ENCODE peak calls at places on chromosomes 4 and X, in six cellular contexts. O is stomach, B is right lobe of liver, A is psoas muscle, D is breast epithelium, F is A549. H is an unnamed sample.

GRCh38 chr4:993111-994029 is at the start of gene SLC26A1:
- DNase-seq in O (peak; percentile 60), B (peak; percentile 89), A (no peak), D (no peak), F (peak; percentile 51), H (no peak)

GRCh38 chr4:82842593-82842992 is 44.0 kb upstream of the SCD5 start:
- DNase-seq in O (no peak), B (no peak), A (no peak), D (no peak), F (peak; percentile 15), H (no peak)

GRCh38 chr4:128819082-128819742 is 9.7 kb downstream of the JADE1 start:
- DNase-seq in O (no peak), B (no peak), A (no peak), D (no peak), F (no peak), H (no peak)

GRCh38 chrX:149829751-149830191 is 48.0 kb downstream of the MAGEA9 start:
- DNase-seq in O (no peak), B (no peak), A (no peak), D (no peak), F (no peak), H (peak; percentile 7)

GRCh38 chr4:3322059-3322550 is 29.3 kb downstream of the RGS12 start:
- DNase-seq in O (peak; percentile 16), B (peak; percentile 28), A (no peak), D (no peak), F (no peak), H (no peak)

GRCh38 chrX:625137-625691 is 5.4 kb upstream of the SHOX start:
- DNase-seq in O (no peak), B (no peak), A (no peak), D (no peak), F (no peak), H (no peak)

GRCh38 chr4:91894006-91894405 is 409.8 kb upstream of the GRID2 start:
- DNase-seq in O (no peak), B (no peak), A (no peak), D (no peak), F (no peak), H (no peak)

GRCh38 chr4:53598901-53599300 is 7.6 kb upstream of the LNX1 start:
- DNase-seq in O (no peak), B (no peak), A (no peak), D (no peak), F (no peak), H (no peak)

GRCh38 chrX:77788050-77788449 is 2.0 kb upstream of the ATRX start:
- DNase-seq in O (no peak), B (peak; percentile 48), A (no peak), D (no peak), F (peak; percentile 88), H (peak; percentile 29)

GRCh38 chr4:144507309-144508101 is 138.5 kb upstream of the HHIP start:
- DNase-seq in O (no peak), B (no peak), A (no peak), D (no peak), F (no peak), H (no peak)

GRCh38 chrX:41468647-41469323 is 21.6 kb downstream of the NYX start:
- DNase-seq in O (peak; percentile 33), B (no peak), A (peak; percentile 63), D (no peak), F (no peak), H (no peak)

GRCh38 chr4:173318648-173319211 is 15.4 kb downstream of the HMGB2 start:
- DNase-seq in O (no peak), B (no peak), A (no peak), D (no peak), F (peak; percentile 13), H (no peak)
- TF ChIP-seq CTCF in O (peak; percentile 45), B (peak; percentile 52), A (peak; percentile 66), D (peak; percentile 55), F (peak; percentile 51), H (no peak)

GRCh38 chrX:154367474-154368308 is 6.7 kb downstream of the FLNA start:
- DNase-seq in O (no peak), B (no peak), A (no peak), D (no peak), F (no peak), H (no peak)

GRCh38 chrX:154366666-154367055 is 7.8 kb downstream of the FLNA start:
- DNase-seq in O (no peak), B (peak; percentile 79), A (peak; percentile 64), D (peak; percentile 52), F (no peak), H (no peak)

GRCh38 chrX:154369453-154370299 is 4.8 kb downstream of the FLNA start:
- DNase-seq in O (no peak), B (peak; percentile 65), A (peak; percentile 81), D (peak; percentile 86), F (peak; percentile 93), H (no peak)

GRCh38 chrX:154370300-154370881 is 4.0 kb downstream of the FLNA start:
- DNase-seq in O (no peak), B (no peak), A (peak; percentile 61), D (no peak), F (no peak), H (no peak)

GRCh38 chrX:154368630-154369452 is 5.6 kb downstream of the FLNA start:
- DNase-seq in O (peak; percentile 61), B (no peak), A (peak; percentile 83), D (peak; percentile 78), F (peak; percentile 87), H (peak; percentile 59)
- H3K4me3 ChIP-seq in O (peak overlapping the region; percentile 63), B (peak overlapping the region; percentile 29), A (peak overlapping the region; percentile 69), D (peak overlapping the region; percentile 68), F (peak overlapping the region; percentile 98), H (peak overlapping the region; percentile 71)

DNA sequence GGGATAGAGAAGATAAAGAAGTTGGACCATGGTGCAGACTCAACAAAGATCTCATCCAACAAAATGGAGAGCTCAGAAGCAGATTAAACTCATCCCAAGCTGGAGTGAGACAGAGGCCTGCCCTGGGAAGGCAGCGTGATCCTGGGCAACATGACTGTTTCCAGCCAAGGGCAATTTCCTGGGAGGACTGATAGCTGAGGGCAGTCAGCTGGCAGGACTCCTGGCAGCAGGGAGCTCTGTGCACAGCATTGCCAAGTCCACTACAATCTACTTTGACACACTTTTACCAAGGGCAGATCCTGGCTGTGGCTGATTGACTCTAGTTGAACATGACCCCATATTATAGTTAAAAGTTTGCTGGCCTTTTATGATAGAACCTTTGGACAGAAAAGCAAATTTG is 357.3 kb upstream of the RASGEF1B start:
- DNase-seq in O (peak; percentile 70), B (peak; percentile 86), A (no peak), D (no peak), F (no peak), H (no peak)
- TF ChIP-seq CTCF in O (no peak), B (no peak), A (no peak), D (no peak), F (no peak), H (no peak)

GRCh38 chr4:138938371-138938699 is 77.2 kb upstream of the NOCT start:
- DNase-seq in O (no peak), B (no peak), A (no peak), D (no peak), F (peak; percentile 56), H (no peak)
- H3K4me3 ChIP-seq in O (no peak overlapping the region), B (no peak overlapping the region), A (peak overlapping the region; percentile 18), D (no peak overlapping the region), F (no peak overlapping the region), H (no peak overlapping the region)

DNA sequence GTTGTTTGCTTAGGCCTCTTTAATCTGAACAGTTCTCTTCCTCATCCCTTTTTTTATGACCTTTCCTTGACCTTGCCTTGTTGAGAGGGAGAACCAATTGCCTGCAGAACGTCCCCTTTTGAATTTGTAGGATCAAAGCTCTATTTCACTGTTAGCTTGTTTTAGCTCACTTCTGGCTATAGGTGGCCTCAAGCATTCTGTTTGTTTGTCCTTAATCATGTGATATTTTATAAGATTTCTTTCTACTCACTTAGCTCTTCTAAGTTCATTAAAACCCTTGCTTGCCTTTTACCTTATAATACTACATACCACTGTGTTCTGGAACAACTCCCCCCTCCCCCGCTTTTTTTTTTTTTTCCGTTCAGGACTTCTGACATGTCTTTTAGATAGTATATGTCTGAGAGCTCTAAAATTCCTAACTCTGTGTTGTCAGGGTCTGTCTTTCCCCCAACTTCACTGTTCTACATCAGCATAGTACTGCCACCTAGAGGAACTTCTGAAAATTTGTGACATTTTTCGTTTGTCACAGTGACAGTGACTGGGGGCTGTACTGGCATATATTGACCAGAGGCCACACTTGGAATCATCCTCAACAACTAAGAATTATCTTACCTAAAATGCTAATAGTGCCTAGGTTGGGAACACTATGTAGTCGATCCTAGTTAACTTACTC is 128.5 kb downstream of the LARP7 start:
- DNase-seq in O (no peak), B (no peak), A (no peak), D (no peak), F (peak; percentile 36), H (peak; percentile 10)
- TF ChIP-seq CTCF in O (peak; percentile 9), B (peak; percentile 34), A (peak; percentile 56), D (no peak), F (peak; percentile 49), H (peak; percentile 57)

GRCh38 chr4:185017964-185018772 is at the start of gene HELT:
- DNase-seq in O (no peak), B (no peak), A (no peak), D (no peak), F (no peak), H (no peak)
- H3K4me3 ChIP-seq in O (no peak within 1 kb of the TSS), B (no peak within 1 kb of the TSS), A (peak within 1 kb of the TSS; percentile 51), D (no peak within 1 kb of the TSS), F (peak within 1 kb of the TSS; percentile 17), H (no peak within 1 kb of the TSS)

GRCh38 chrX:15930585-15930984 is 76.0 kb upstream of the AP1S2 start:
- DNase-seq in O (no peak), B (no peak), A (no peak), D (no peak), F (peak; percentile 45), H (peak; percentile 13)
- TF ChIP-seq CTCF in O (no peak), B (no peak), A (peak; percentile 22), D (no peak), F (peak; percentile 54), H (peak; percentile 16)

DNA sequence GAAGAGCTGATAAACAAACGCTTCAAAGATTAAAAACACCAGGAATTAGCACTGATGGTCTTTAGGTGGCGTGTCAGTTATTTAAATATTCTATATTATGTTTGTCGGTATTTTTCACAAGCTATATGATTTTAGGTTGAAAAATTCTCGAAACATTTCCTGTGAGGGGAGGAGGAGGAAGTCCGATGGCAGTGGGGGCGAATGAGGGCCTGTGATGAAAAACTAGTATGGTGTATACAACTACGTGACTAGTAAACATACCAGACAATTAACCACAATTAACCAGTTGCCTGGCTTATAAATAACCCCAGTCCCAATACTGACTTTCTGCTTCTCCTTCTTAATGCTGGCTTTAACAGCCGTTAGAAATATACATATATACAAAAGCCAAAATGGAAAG is 612 bp upstream of the NAP1L2 start:
- DNase-seq in O (no peak), B (no peak), A (no peak), D (no peak), F (no peak), H (no peak)
- H3K4me3 ChIP-seq in O (peak overlapping the region; percentile 50), B (peak overlapping the region; percentile 2), A (peak overlapping the region; percentile 57), D (peak overlapping the region; percentile 33), F (peak overlapping the region; percentile 70), H (no peak overlapping the region)

GRCh38 chrX:68808686-68809357 is 20.0 kb upstream of the EFNB1 start:
- DNase-seq in O (no peak), B (no peak), A (peak; percentile 57), D (no peak), F (peak; percentile 18), H (no peak)
- TF ChIP-seq CTCF in O (no peak), B (peak; percentile 45), A (peak; percentile 30), D (no peak), F (no peak), H (peak; percentile 19)